ENCODE peak calls at places on chromosomes 1 and 21, in five cellular contexts. O is stimulated activated CD8-positive, alpha-beta memory T cell treated with anti-CD3 and anti-CD28 coated beads, Interleukin-12 subunit alpha, Interleukin-12 subunit beta, amount 100 ng/mL, for 1 hour; C is substantia nigra; B is GF-D8; U is ELF-1. X is an unnamed sample.

GRCh38 chr1:110493059-110493458 is 25.9 kb downstream of the KCNA10 start:
- DNase-seq in C (no peak), B (no peak), O (no peak), U (no peak), X (no peak)

GRCh38 chr21:43269461-43269860 is 100.7 kb downstream of the CRYAA start:
- DNase-seq in O (peak), B (no peak), C (no peak), U (peak), X (peak)

GRCh38 chr1:55868026-55868425 is 652.9 kb upstream of the USP24 start:
- DNase-seq in B (no peak), C (no peak), O (no peak), U (no peak), X (no peak)

GRCh38 chr1:113255728-113256347 is 134.5 kb upstream of the MAGI3 start:
- DNase-seq in B (no peak), U (peak), C (no peak), O (no peak), X (no peak)

GRCh38 chr1:6497215-6497866 is 5.9 kb upstream of the PLEKHG5 start:
- DNase-seq in O (no peak), C (no peak), U (peak), B (no peak), X (peak)

GRCh38 chr1:229203030-229203751 is 67.7 kb upstream of the RAB4A start:
- DNase-seq in U (peak), C (no peak), B (no peak), O (no peak), X (no peak)

GRCh38 chr1:47906009-47906432 is 91.2 kb downstream of the TRABD2B start:
- DNase-seq in U (no peak), C (no peak), B (no peak), O (no peak), X (no peak)

GRCh38 chr1:54259546-54259945 is 59.6 kb downstream of the MRPL37 start:
- DNase-seq in C (no peak), O (no peak), U (no peak), B (no peak), X (no peak)

GRCh38 chr1:35555601-35556477 is 1.4 kb downstream of the KIAA0319L start:
- DNase-seq in U (no peak), C (no peak), B (no peak), O (no peak), X (no peak)

GRCh38 chr1:94746635-94747525 is 73.3 kb upstream of the SLC44A3 start:
- DNase-seq in U (peak), O (no peak), B (no peak), C (no peak), X (no peak)

GRCh38 chr1:170296642-170297041 is 150.9 kb downstream of the NTMT2 start:
- DNase-seq in B (no peak), U (no peak), O (no peak), C (no peak), X (no peak)

GRCh38 chr1:47709302-47710074 is 271.6 kb downstream of the FOXD2 start:
- DNase-seq in B (no peak), O (no peak), U (peak), C (no peak), X (no peak)

GRCh38 chr1:164755674-164756073 is 196.7 kb downstream of the PBX1 start:
- DNase-seq in O (no peak), U (no peak), B (no peak), C (no peak), X (no peak)